ENCODE peak calls at places on chromosome 6, in seven cellular contexts. One of them, this sample, is unnamed.

GRCh38 chr6:150693404-150693803 is 93.7 kb downstream of the PLEKHG1 start:
- DNase-seq in mucosa of descending colon: no peak
- DNase-seq in lower lobe of right lung: no peak
- DNase-seq in astrocyte: no peak
- DNase-seq in Caco-2: no peak
- DNase-seq in astrocyte of the spinal cord: no peak
- DNase-seq in fibroblast of lung: no peak
- DNase-seq in this sample: no peak

GRCh38 chr6:23174781-23175361 is 605.5 kb downstream of the HDGFL1 start:
- DNase-seq in mucosa of descending colon: no peak
- DNase-seq in lower lobe of right lung: no peak
- DNase-seq in astrocyte: peak
- DNase-seq in Caco-2: no peak
- DNase-seq in astrocyte of the spinal cord: peak
- DNase-seq in fibroblast of lung: peak
- DNase-seq in this sample: no peak

GRCh38 chr6:151974061-151974617 is 166.7 kb downstream of the ESR1 start:
- DNase-seq in mucosa of descending colon: no peak
- DNase-seq in lower lobe of right lung: no peak
- DNase-seq in astrocyte: no peak
- DNase-seq in Caco-2: no peak
- DNase-seq in astrocyte of the spinal cord: no peak
- DNase-seq in fibroblast of lung: no peak
- DNase-seq in this sample: no peak

GRCh38 chr6:97293198-97293696 is 10.2 kb upstream of the MMS22L start:
- DNase-seq in mucosa of descending colon: no peak
- DNase-seq in lower lobe of right lung: no peak
- DNase-seq in astrocyte: no peak
- DNase-seq in Caco-2: no peak
- DNase-seq in astrocyte of the spinal cord: no peak
- DNase-seq in fibroblast of lung: peak
- DNase-seq in this sample: no peak

GRCh38 chr6:6841571-6841970 is 253.1 kb downstream of the LY86 start:
- DNase-seq in mucosa of descending colon: no peak
- DNase-seq in lower lobe of right lung: no peak
- DNase-seq in astrocyte: no peak
- DNase-seq in Caco-2: no peak
- DNase-seq in astrocyte of the spinal cord: no peak
- DNase-seq in fibroblast of lung: no peak
- DNase-seq in this sample: no peak

GRCh38 chr6:150069707-150070106 is 786 bp upstream of the ULBP3 start:
- DNase-seq in mucosa of descending colon: peak
- DNase-seq in lower lobe of right lung: no peak
- DNase-seq in astrocyte: no peak
- DNase-seq in Caco-2: no peak
- DNase-seq in astrocyte of the spinal cord: no peak
- DNase-seq in fibroblast of lung: peak
- DNase-seq in this sample: no peak

GRCh38 chr6:126054258-126054702 is 67.9 kb downstream of the TRMT11 start:
- DNase-seq in mucosa of descending colon: no peak
- DNase-seq in lower lobe of right lung: no peak
- DNase-seq in astrocyte: peak
- DNase-seq in Caco-2: no peak
- DNase-seq in astrocyte of the spinal cord: no peak
- DNase-seq in fibroblast of lung: no peak
- DNase-seq in this sample: no peak

GRCh38 chr6:21332077-21332476 is 261.5 kb upstream of the SOX4 start:
- DNase-seq in mucosa of descending colon: no peak
- DNase-seq in lower lobe of right lung: no peak
- DNase-seq in astrocyte: no peak
- DNase-seq in Caco-2: no peak
- DNase-seq in astrocyte of the spinal cord: no peak
- DNase-seq in fibroblast of lung: no peak
- DNase-seq in this sample: no peak

GRCh38 chr6:145372671-145373123 is 362.6 kb downstream of the EPM2A start:
- DNase-seq in mucosa of descending colon: no peak
- DNase-seq in lower lobe of right lung: no peak
- DNase-seq in astrocyte: peak
- DNase-seq in Caco-2: no peak
- DNase-seq in astrocyte of the spinal cord: peak
- DNase-seq in fibroblast of lung: peak
- DNase-seq in this sample: no peak

GRCh38 chr6:79913369-79913768 is 34.0 kb downstream of the ELOVL4 start:
- DNase-seq in mucosa of descending colon: peak
- DNase-seq in lower lobe of right lung: no peak
- DNase-seq in astrocyte: no peak
- DNase-seq in Caco-2: no peak
- DNase-seq in astrocyte of the spinal cord: no peak
- DNase-seq in fibroblast of lung: no peak
- DNase-seq in this sample: no peak

GRCh38 chr6:16756660-16757270 is 4.5 kb downstream of the ATXN1 start:
- DNase-seq in mucosa of descending colon: no peak
- DNase-seq in lower lobe of right lung: no peak
- DNase-seq in astrocyte: no peak
- DNase-seq in Caco-2: no peak
- DNase-seq in astrocyte of the spinal cord: no peak
- DNase-seq in fibroblast of lung: no peak
- DNase-seq in this sample: no peak

GRCh38 chr6:170374571-170375444 is 68.2 kb downstream of the FAM120B start:
- DNase-seq in mucosa of descending colon: no peak
- DNase-seq in lower lobe of right lung: no peak
- DNase-seq in astrocyte: no peak
- DNase-seq in Caco-2: no peak
- DNase-seq in astrocyte of the spinal cord: no peak
- DNase-seq in fibroblast of lung: peak
- DNase-seq in this sample: no peak
- TF ChIP-seq CTCF in mucosa of descending colon: no peak
- TF ChIP-seq CTCF in lower lobe of right lung: no peak
- TF ChIP-seq CTCF in astrocyte: no peak
- TF ChIP-seq CTCF in Caco-2: no peak
- TF ChIP-seq CTCF in astrocyte of the spinal cord: no peak
- TF ChIP-seq CTCF in fibroblast of lung: no peak
- TF ChIP-seq CTCF in this sample: no peak

DNA sequence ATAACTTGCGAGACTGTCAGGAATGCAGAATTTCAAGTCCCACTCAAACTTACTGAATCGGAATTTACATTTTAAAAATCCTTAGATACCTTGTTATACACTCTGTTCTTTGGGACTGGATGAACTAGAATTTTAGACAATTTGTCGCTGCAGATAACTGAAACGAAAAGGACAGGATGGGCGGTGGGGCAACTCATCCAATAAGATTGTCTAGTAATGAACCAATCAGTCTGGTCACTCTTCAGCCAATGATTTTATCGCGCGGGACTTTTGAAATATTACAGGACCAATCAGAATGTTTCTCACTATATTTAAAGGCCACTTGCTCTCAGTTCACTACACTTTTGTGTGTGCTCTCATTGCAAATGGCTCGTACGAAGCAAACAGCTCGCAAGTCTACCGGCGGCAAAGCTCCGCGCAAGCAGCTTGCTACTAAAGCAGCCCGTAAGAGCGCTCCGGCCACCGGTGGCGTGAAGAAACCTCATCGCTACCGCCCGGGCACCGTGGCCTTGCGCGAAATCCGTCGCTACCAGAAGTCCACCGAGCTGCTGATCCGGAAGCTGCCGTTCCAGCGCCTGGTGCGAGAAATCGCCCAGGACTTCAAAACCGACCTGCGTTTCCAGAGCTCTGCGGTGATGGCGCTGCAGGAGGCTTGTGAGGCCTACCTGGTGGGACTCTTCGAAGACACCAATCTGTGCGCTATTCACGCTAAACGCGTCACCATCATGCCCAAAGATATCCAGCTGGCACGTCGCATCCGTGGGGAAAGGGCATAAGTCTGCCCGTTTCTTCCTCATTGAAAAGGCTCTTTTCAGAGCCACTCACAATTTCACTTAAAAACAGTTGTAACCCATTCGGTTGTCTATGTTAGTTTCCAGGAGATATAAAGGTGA is 41.9 kb upstream of the HFE start:
- DNase-seq in mucosa of descending colon: peak
- DNase-seq in lower lobe of right lung: peak
- DNase-seq in astrocyte: peak
- DNase-seq in Caco-2: no peak
- DNase-seq in astrocyte of the spinal cord: peak
- DNase-seq in fibroblast of lung: peak
- DNase-seq in this sample: peak
- TF ChIP-seq CTCF in mucosa of descending colon: no peak
- TF ChIP-seq CTCF in lower lobe of right lung: no peak
- TF ChIP-seq CTCF in astrocyte: no peak
- TF ChIP-seq CTCF in Caco-2: no peak
- TF ChIP-seq CTCF in astrocyte of the spinal cord: peak
- TF ChIP-seq CTCF in fibroblast of lung: no peak
- TF ChIP-seq CTCF in this sample: no peak

DNA sequence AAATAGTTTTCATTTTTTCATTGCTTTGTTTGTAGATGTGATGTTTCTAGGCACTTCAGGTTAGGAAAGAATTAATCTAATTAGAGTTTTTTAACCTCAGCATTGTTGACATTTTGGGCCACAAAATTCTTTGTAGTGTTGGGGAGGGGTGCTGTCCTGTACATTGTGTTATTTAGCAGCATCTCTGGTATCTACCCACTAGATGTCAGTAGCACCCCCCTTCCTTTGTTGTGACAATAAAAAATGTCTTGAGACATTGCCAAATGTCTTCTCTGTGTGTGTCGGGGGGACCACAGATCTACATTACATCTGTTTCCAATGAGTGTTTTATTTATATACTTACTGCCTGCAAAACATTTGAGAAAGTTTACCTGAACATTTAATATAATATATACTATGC is 45.6 kb downstream of the EYA4 start:
- DNase-seq in mucosa of descending colon: no peak
- DNase-seq in lower lobe of right lung: no peak
- DNase-seq in astrocyte: peak
- DNase-seq in Caco-2: no peak
- DNase-seq in astrocyte of the spinal cord: peak
- DNase-seq in fibroblast of lung: peak
- DNase-seq in this sample: no peak
- TF ChIP-seq CTCF in mucosa of descending colon: no peak
- TF ChIP-seq CTCF in lower lobe of right lung: no peak
- TF ChIP-seq CTCF in astrocyte: peak
- TF ChIP-seq CTCF in Caco-2: peak
- TF ChIP-seq CTCF in astrocyte of the spinal cord: peak
- TF ChIP-seq CTCF in fibroblast of lung: peak
- TF ChIP-seq CTCF in this sample: peak

GRCh38 chr6:163122365-163122764 is 292.2 kb upstream of the QKI start:
- DNase-seq in mucosa of descending colon: no peak
- DNase-seq in lower lobe of right lung: no peak
- DNase-seq in astrocyte: no peak
- DNase-seq in Caco-2: no peak
- DNase-seq in astrocyte of the spinal cord: no peak
- DNase-seq in fibroblast of lung: no peak
- DNase-seq in this sample: no peak

GRCh38 chr6:163118941-163119340 is 295.6 kb upstream of the QKI start:
- DNase-seq in mucosa of descending colon: no peak
- DNase-seq in lower lobe of right lung: no peak
- DNase-seq in astrocyte: no peak
- DNase-seq in Caco-2: no peak
- DNase-seq in astrocyte of the spinal cord: no peak
- DNase-seq in fibroblast of lung: no peak
- DNase-seq in this sample: no peak

GRCh38 chr6:163123098-163123497 is 291.4 kb upstream of the QKI start:
- DNase-seq in mucosa of descending colon: no peak
- DNase-seq in lower lobe of right lung: no peak
- DNase-seq in astrocyte: no peak
- DNase-seq in Caco-2: no peak
- DNase-seq in astrocyte of the spinal cord: no peak
- DNase-seq in fibroblast of lung: no peak
- DNase-seq in this sample: no peak

DNA sequence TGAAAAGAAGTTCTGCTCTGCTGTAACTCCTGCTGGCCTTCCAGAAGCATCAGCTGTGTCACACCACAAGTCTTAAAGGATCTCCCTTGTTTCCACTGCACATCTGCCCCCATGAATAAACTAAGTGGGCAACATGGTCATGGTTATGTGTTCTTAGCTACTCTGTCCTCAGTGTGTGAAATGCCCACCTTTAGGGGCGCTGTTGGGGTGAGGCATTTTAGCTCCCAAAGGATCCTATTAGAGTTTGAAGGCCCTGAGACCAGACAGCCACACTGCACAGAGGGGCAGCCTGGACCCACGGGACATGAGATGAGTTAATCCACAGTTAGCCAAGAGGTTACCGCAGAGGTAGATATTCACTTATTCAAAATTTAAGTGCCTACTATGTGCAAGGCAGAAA is 294.3 kb upstream of the QKI start:
- DNase-seq in mucosa of descending colon: no peak
- DNase-seq in lower lobe of right lung: no peak
- DNase-seq in astrocyte: no peak
- DNase-seq in Caco-2: no peak
- DNase-seq in astrocyte of the spinal cord: no peak
- DNase-seq in fibroblast of lung: no peak
- DNase-seq in this sample: no peak
- TF ChIP-seq CTCF in mucosa of descending colon: no peak
- TF ChIP-seq CTCF in lower lobe of right lung: no peak
- TF ChIP-seq CTCF in astrocyte: no peak
- TF ChIP-seq CTCF in Caco-2: no peak
- TF ChIP-seq CTCF in astrocyte of the spinal cord: no peak
- TF ChIP-seq CTCF in fibroblast of lung: no peak
- TF ChIP-seq CTCF in this sample: no peak

DNA sequence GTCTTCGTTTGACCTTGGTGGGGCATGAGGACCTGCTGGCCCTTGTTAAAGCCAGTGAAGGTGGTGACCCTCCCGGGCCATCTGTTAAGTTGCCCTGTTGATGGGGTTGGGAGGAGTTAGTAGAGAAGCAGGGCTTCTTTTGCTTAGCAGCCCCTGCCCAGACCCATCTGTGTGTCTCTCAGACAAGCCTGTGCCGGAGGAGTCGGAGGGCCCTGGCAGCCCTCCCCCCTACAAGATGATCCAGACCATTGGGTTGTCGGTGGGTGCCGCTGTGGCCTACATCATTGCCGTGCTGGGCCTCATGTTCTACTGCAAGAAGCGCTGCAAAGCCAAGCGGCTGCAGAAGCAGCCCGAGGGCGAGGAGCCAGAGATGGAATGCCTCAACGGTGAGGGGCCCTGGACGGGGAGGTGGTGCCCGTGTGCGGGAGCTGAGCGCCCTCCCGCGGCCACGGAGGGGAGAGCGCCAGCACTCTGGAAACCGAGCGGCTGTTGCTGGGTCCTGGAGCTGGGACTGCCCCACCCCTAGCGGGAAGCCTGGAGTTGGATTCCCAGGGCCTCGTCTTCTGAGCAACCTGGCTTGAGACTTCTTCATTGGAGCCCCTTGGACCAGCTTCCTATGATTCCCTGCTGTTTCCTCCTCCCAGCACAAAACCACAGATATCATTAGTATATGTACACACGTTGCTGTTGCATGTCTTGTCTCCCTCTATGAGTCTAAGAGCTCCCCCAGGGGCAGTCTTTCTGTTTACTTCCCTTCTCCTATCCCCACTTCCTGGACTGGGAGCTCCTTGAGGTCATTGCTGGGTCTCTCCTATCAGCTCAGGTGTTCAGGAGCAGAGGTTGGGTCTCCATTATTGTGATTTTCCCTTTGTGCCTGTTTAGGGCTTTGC is 27.6 kb upstream of the SRF start:
- DNase-seq in mucosa of descending colon: peak
- DNase-seq in lower lobe of right lung: peak
- DNase-seq in astrocyte: peak
- DNase-seq in Caco-2: peak
- DNase-seq in astrocyte of the spinal cord: peak
- DNase-seq in fibroblast of lung: peak
- DNase-seq in this sample: peak
- TF ChIP-seq CTCF in mucosa of descending colon: peak
- TF ChIP-seq CTCF in lower lobe of right lung: peak
- TF ChIP-seq CTCF in astrocyte: peak
- TF ChIP-seq CTCF in Caco-2: peak
- TF ChIP-seq CTCF in astrocyte of the spinal cord: peak
- TF ChIP-seq CTCF in fibroblast of lung: peak
- TF ChIP-seq CTCF in this sample: peak

GRCh38 chr6:31742894-31743293 is 3.1 kb downstream of the MSH5 start:
- DNase-seq in mucosa of descending colon: no peak
- DNase-seq in lower lobe of right lung: no peak
- DNase-seq in astrocyte: no peak
- DNase-seq in Caco-2: no peak
- DNase-seq in astrocyte of the spinal cord: no peak
- DNase-seq in fibroblast of lung: no peak
- DNase-seq in this sample: no peak
- TF ChIP-seq CTCF in mucosa of descending colon: no peak
- TF ChIP-seq CTCF in lower lobe of right lung: no peak
- TF ChIP-seq CTCF in astrocyte: no peak
- TF ChIP-seq CTCF in Caco-2: no peak
- TF ChIP-seq CTCF in astrocyte of the spinal cord: no peak
- TF ChIP-seq CTCF in fibroblast of lung: no peak
- TF ChIP-seq CTCF in this sample: no peak